ENCODE peak calls at places on chromosomes 3 and 15, in nine cellular contexts. K, B, N, A, L, W, U, E and P are unnamed samples.

GRCh38 chr15:100159436-100159835 is 182.3 kb downstream of the ADAMTS17 start:
- DNase-seq in K (no peak), B (no peak), N (no peak), A (no peak), L (no peak), W (no peak), U (no peak), E (no peak), P (no peak)

GRCh38 chr3:155554777-155555445 is 190.0 kb downstream of the PLCH1 start:
- DNase-seq in K (no peak), B (no peak), N (peak), A (peak), L (no peak), W (no peak), U (no peak), E (peak), P (no peak)

GRCh38 chr15:46677491-46677890 is 1039.8 kb upstream of the SEMA6D start:
- DNase-seq in K (no peak), B (no peak), N (no peak), A (peak), L (no peak), W (no peak), U (no peak), E (no peak), P (no peak)

GRCh38 chr3:195133462-195133861 is 137.5 kb downstream of the XXYLT1 start:
- DNase-seq in K (no peak), B (no peak), N (no peak), A (peak), L (no peak), W (peak), U (no peak), E (no peak), P (no peak)

GRCh38 chr3:46110701-46111493 is 83.6 kb upstream of the XCR1 start:
- DNase-seq in K (no peak), B (no peak), N (no peak), A (peak), L (no peak), W (no peak), U (no peak), E (no peak), P (no peak)

GRCh38 chr3:25747033-25747432 is 36.2 kb downstream of the NGLY1 start:
- DNase-seq in K (no peak), B (no peak), N (no peak), A (no peak), L (no peak), W (no peak), U (no peak), E (no peak), P (no peak)

GRCh38 chr3:57764794-57765193 is 8.7 kb downstream of the SLMAP start:
- DNase-seq in K (no peak), B (no peak), N (no peak), A (no peak), L (no peak), W (no peak), U (no peak), E (no peak), P (no peak)

GRCh38 chr15:76954744-76955143 is 23.2 kb downstream of the RCN2 start:
- DNase-seq in K (no peak), B (no peak), N (no peak), A (no peak), L (no peak), W (no peak), U (no peak), E (no peak), P (no peak)

GRCh38 chr3:187624588-187624987 is 45.6 kb downstream of the SST start:
- DNase-seq in K (no peak), B (no peak), N (no peak), A (no peak), L (no peak), W (no peak), U (no peak), E (no peak), P (no peak)

GRCh38 chr15:81752974-81753373 is 292.8 kb downstream of the MEX3B start:
- DNase-seq in K (no peak), B (no peak), N (no peak), A (no peak), L (peak), W (no peak), U (no peak), E (no peak), P (no peak)

GRCh38 chr15:73760777-73761329 is 7.7 kb upstream of the INSYN1 start:
- DNase-seq in K (no peak), B (no peak), N (no peak), A (no peak), L (no peak), W (peak), U (no peak), E (no peak), P (no peak)

GRCh38 chr3:190912736-190913135 is 50.2 kb upstream of the GMNC start:
- DNase-seq in K (no peak), B (no peak), N (no peak), A (no peak), L (no peak), W (no peak), U (no peak), E (no peak), P (no peak)

GRCh38 chr15:23073890-23074631 is 34.7 kb upstream of the TUBGCP5 start:
- DNase-seq in K (no peak), B (no peak), N (no peak), A (no peak), L (no peak), W (no peak), U (no peak), E (no peak), P (no peak)

GRCh38 chr3:52108302-52109232 is 45.7 kb downstream of the POC1A start:
- DNase-seq in K (no peak), B (no peak), N (no peak), A (no peak), L (no peak), W (peak), U (peak), E (no peak), P (no peak)

GRCh38 chr3:172128852-172129251 is 89.5 kb downstream of the FNDC3B start:
- DNase-seq in K (no peak), B (no peak), N (no peak), A (no peak), L (no peak), W (no peak), U (no peak), E (no peak), P (no peak)

GRCh38 chr15:65249641-65250040 is 37.0 kb downstream of the PARP16 start:
- DNase-seq in K (no peak), B (no peak), N (no peak), A (peak), L (no peak), W (peak), U (no peak), E (no peak), P (peak)

GRCh38 chr3:151560750-151561149 is 99.9 kb upstream of the IGSF10 start:
- DNase-seq in K (no peak), B (no peak), N (no peak), A (no peak), L (no peak), W (no peak), U (no peak), E (no peak), P (no peak)

GRCh38 chr3:194632983-194633348 is 253 bp downstream of the TMEM44 start:
- DNase-seq in K (peak), B (no peak), N (no peak), A (no peak), L (no peak), W (peak), U (peak), E (no peak), P (no peak)

GRCh38 chr3:63576826-63577225 is 75.6 kb upstream of the SNTN start:
- DNase-seq in K (no peak), B (no peak), N (no peak), A (no peak), L (no peak), W (no peak), U (no peak), E (no peak), P (no peak)

GRCh38 chr3:79012530-79012913 is 755.3 kb downstream of the ROBO1 start:
- DNase-seq in K (no peak), B (no peak), N (no peak), A (no peak), L (no peak), W (no peak), U (no peak), E (no peak), P (no peak)

GRCh38 chr3:111595239-111595638 is at the start of gene ZBED2:
- DNase-seq in K (no peak), B (no peak), N (no peak), A (no peak), L (no peak), W (no peak), U (no peak), E (no peak), P (peak)

GRCh38 chr15:48555244-48555804 is 90.2 kb downstream of the FBN1 start:
- DNase-seq in K (no peak), B (no peak), N (no peak), A (no peak), L (no peak), W (no peak), U (no peak), E (no peak), P (no peak)

GRCh38 chr3:126546013-126546412 is 12.7 kb downstream of the C3orf22 start:
- DNase-seq in K (peak), B (no peak), N (no peak), A (no peak), L (no peak), W (peak), U (peak), E (no peak), P (no peak)

GRCh38 chr15:31852933-31853332 is 177.4 kb upstream of the CHRNA7 start:
- DNase-seq in K (no peak), B (no peak), N (no peak), A (no peak), L (no peak), W (no peak), U (no peak), E (no peak), P (no peak)

GRCh38 chr15:31853370-31853769 is 176.9 kb upstream of the CHRNA7 start:
- DNase-seq in K (no peak), B (no peak), N (no peak), A (no peak), L (no peak), W (no peak), U (no peak), E (no peak), P (no peak)

GRCh38 chr15:31856581-31856980 is 173.7 kb upstream of the CHRNA7 start:
- DNase-seq in K (no peak), B (no peak), N (no peak), A (no peak), L (no peak), W (no peak), U (no peak), E (no peak), P (no peak)

GRCh38 chr15:31857194-31857593 is 173.1 kb upstream of the CHRNA7 start:
- DNase-seq in K (no peak), B (no peak), N (no peak), A (no peak), L (peak), W (no peak), U (no peak), E (no peak), P (no peak)

DNA sequence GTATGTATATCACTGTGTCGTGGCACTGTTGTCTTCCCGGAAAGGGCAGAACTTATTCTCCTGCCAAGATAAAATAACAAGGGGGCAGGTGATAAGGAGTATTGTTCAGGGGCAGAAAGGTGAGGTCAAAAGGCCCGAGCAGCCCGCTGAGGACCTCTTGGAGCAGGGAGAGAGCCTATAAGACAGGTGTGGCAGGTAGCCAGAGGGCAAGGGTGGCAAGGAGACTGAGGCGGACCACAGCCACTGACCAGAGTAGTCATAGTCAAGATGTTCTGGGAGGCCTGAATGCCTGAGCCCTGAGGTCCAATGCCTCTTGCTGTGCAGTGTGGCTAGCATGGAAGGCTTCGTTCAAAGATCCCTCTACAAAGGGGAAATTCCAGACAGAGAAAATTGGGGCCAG is 172.3 kb upstream of the CHRNA7 start:
- DNase-seq in K (no peak), B (no peak), N (no peak), A (no peak), L (no peak), W (no peak), U (no peak), E (no peak), P (no peak)
- TF ChIP-seq CTCF in K (no peak), B (no peak), N (no peak), A (no peak), L (no peak), W (no peak), U (no peak), E (no peak), P (no peak)

GRCh38 chr3:123668906-123669305 is 84.1 kb upstream of the HACD2 start:
- DNase-seq in K (no peak), B (no peak), N (no peak), A (no peak), L (no peak), W (no peak), U (no peak), E (no peak), P (no peak)

GRCh38 chr3:123672429-123673146 is 87.7 kb upstream of the HACD2 start:
- DNase-seq in K (no peak), B (no peak), N (no peak), A (no peak), L (no peak), W (no peak), U (no peak), E (no peak), P (no peak)

GRCh38 chr3:123664771-123665170 is 79.9 kb upstream of the HACD2 start:
- DNase-seq in K (no peak), B (no peak), N (no peak), A (no peak), L (no peak), W (no peak), U (no peak), E (no peak), P (no peak)

GRCh38 chr3:123667784-123668183 is 82.9 kb upstream of the HACD2 start:
- DNase-seq in K (no peak), B (no peak), N (no peak), A (no peak), L (no peak), W (no peak), U (peak), E (no peak), P (no peak)

GRCh38 chr3:123670743-123671142 is 85.9 kb upstream of the HACD2 start:
- DNase-seq in K (no peak), B (no peak), N (no peak), A (no peak), L (no peak), W (no peak), U (no peak), E (no peak), P (no peak)
- TF ChIP-seq CTCF in K (no peak), B (no peak), N (no peak), A (no peak), L (no peak), W (no peak), U (no peak), E (no peak), P (no peak)

GRCh38 chr3:134333522-134334181 is 40.6 kb downstream of the AMOTL2 start:
- DNase-seq in K (no peak), B (no peak), N (no peak), A (no peak), L (peak), W (peak), U (no peak), E (no peak), P (no peak)
- TF ChIP-seq CTCF in K (peak), B (no peak), N (no peak), A (no peak), L (peak), W (peak), U (no peak), E (no peak), P (no peak)

GRCh38 chr15:45262906-45263456 is 10.9 kb downstream of the SLC28A2 start:
- DNase-seq in K (no peak), B (no peak), N (no peak), A (no peak), L (no peak), W (no peak), U (no peak), E (no peak), P (no peak)
- TF ChIP-seq CTCF in K (no peak), B (no peak), N (no peak), A (no peak), L (no peak), W (no peak), U (no peak), E (no peak), P (no peak)

DNA sequence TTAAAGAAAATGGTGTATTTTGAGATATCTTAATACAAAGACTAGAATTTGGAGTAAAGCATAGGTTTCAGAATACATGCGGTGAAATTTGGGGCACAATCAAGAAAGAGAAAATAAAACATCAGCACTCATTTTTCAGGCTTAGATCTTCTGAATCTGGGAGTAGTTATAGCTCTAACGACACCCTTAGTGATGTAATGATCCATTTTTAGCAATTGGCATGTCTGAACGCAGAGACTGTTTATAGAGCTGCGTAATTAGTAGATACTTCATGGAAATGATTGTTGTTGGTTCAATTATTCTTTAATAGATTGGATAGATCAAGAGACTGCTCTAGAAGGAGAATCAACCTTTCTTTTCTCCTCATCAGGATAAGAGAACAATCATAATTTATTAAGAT is 47.5 kb upstream of the SNRK start:
- DNase-seq in K (no peak), B (no peak), N (no peak), A (no peak), L (no peak), W (no peak), U (no peak), E (no peak), P (no peak)
- TF ChIP-seq CTCF in K (no peak), B (no peak), N (no peak), A (no peak), L (no peak), W (no peak), U (no peak), E (no peak), P (no peak)

DNA sequence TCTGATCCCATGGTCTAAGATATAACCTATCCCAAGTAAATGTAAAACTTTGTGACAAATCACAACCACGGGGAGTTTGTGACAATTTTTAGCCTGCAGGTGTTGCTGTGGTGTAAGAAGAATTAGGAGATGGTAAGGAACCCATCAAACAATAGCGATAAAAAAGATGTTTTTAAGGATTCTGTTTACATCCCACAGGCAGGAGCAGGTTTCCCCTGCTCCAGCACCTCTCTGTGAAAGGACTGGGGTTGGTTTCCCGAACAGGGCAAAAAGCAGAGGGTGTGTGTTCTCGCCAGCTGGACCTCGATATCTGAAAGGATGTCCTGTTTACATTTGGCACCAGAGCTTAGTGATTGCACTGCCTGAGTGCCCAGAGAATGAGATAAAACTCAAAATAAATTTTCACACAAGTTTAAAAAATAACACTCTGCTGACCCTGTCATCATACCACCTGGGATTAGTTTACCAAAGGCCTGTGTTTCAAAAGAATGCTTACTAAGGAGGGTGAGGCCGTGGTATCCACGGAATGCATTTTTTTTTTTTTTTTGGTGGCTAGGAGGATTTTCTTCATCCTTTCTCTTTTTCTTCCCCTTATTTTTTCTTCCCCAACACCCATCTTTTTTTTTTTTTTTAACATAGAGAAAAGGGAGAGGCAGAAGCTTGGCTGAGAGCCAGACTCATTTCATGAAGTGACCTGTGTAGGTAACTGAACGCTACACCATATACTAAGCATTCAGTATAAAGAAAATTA is 151.8 kb upstream of the DPH6 start:
- DNase-seq in K (no peak), B (no peak), N (no peak), A (no peak), L (peak), W (no peak), U (no peak), E (peak), P (no peak)
- TF ChIP-seq CTCF in K (no peak), B (peak), N (no peak), A (peak), L (peak), W (no peak), U (no peak), E (no peak), P (no peak)

GRCh38 chr3:116836286-116836685 is 126.7 kb downstream of the TUSC7 start:
- DNase-seq in K (no peak), B (no peak), N (no peak), A (no peak), L (no peak), W (no peak), U (no peak), E (no peak), P (no peak)

GRCh38 chr3:116837474-116837873 is 127.9 kb downstream of the TUSC7 start:
- DNase-seq in K (no peak), B (no peak), N (no peak), A (no peak), L (no peak), W (peak), U (no peak), E (no peak), P (no peak)

DNA sequence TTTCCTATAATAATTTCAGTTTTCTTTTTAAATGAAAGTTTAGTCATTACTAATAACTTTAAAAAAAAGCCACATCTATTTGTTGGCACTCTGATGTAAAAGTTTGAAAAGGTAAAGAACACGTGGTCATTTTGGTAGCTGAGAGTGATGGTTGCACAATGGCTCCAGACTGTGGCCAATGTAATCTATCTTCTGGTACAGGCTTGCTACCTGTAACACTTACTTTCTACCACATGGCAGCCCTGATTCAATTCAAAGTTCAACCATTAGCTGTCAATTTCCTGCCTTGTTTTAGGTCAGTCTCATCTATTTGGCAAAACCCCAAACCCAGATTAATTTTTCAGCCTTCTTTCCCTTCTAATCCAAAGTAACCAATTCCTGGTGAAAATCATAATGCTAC is 126.1 kb downstream of the TUSC7 start:
- DNase-seq in K (no peak), B (no peak), N (no peak), A (no peak), L (no peak), W (no peak), U (no peak), E (no peak), P (no peak)
- TF ChIP-seq CTCF in K (no peak), B (no peak), N (no peak), A (no peak), L (no peak), W (no peak), U (no peak), E (no peak), P (no peak)